ENCODE peak calls at places on chromosomes 12 and 14, in ten cellular contexts. G is fibroblast of lung; V is CD8-positive, alpha-beta T cell; K is K562; I is heart right ventricle; Y is CD8-positive, alpha-beta memory T cell; U is tibial artery; L is esophagus squamous epithelium; M is spleen; C is endodermal cell. F is an unnamed sample. For H3K9me3 and H3K4me1, the result is how much of the 10 kb centered on the place peaks cover.

GRCh38 chr12:102423447-102423846 is 56.9 kb downstream of the IGF1 start:
- DNase-seq in G (peak), V (no peak), K (no peak), I (no peak), Y (no peak), U (no peak), L (no peak), M (no peak), C (no peak), F (no peak)

GRCh38 chr14:60965402-60965801 is 15.5 kb downstream of the TRMT5 start:
- DNase-seq in G (peak), V (no peak), K (no peak), I (no peak), Y (no peak), U (no peak), L (no peak), M (no peak), C (no peak), F (no peak)

GRCh38 chr12:88578821-88579518 is 1.3 kb downstream of the KITLG start:
- DNase-seq in G (no peak), V (no peak), K (peak), I (no peak), Y (no peak), U (no peak), L (no peak), M (no peak), C (peak), F (no peak)

GRCh38 chr12:56271031-56271430 is 4.3 kb downstream of the COQ10A start:
- DNase-seq in G (peak), V (no peak), K (peak), I (peak), Y (no peak), U (no peak), L (no peak), M (no peak), C (peak), F (no peak)

GRCh38 chr12:131335456-131335855 is 375.4 kb upstream of the SFSWAP start:
- DNase-seq in G (no peak), V (no peak), K (no peak), I (no peak), Y (no peak), U (no peak), L (no peak), M (no peak), C (no peak), F (no peak)

GRCh38 chr12:89593873-89594272 is 68.0 kb upstream of the POC1B start:
- DNase-seq in G (no peak), V (no peak), K (no peak), I (no peak), Y (no peak), U (no peak), L (no peak), M (no peak), C (no peak), F (no peak)

GRCh38 chr14:79502101-79502750 is 709.1 kb downstream of the DIO2 start:
- DNase-seq in G (no peak), V (no peak), K (no peak), I (no peak), Y (no peak), U (no peak), L (no peak), M (no peak), C (peak), F (no peak)

GRCh38 chr12:62600038-62600437 is 133.4 kb downstream of the MON2 start:
- DNase-seq in G (no peak), V (no peak), K (peak), I (no peak), Y (no peak), U (no peak), L (no peak), M (no peak), C (no peak), F (no peak)

GRCh38 chr12:58443981-58444371 is 476.3 kb downstream of the LRIG3 start:
- DNase-seq in G (peak), V (no peak), K (no peak), I (peak), Y (no peak), U (no peak), L (no peak), M (no peak), C (no peak), F (no peak)

GRCh38 chr12:47602949-47603558 is 102.8 kb downstream of the RPAP3 start:
- DNase-seq in G (no peak), V (no peak), K (peak), I (no peak), Y (no peak), U (no peak), L (no peak), M (no peak), C (peak), F (no peak)

GRCh38 chr12:6072302-6072752 is 52.1 kb downstream of the VWF start:
- DNase-seq in G (peak), V (no peak), K (no peak), I (peak), Y (no peak), U (no peak), L (no peak), M (no peak), C (no peak), F (no peak)

GRCh38 chr12:117155278-117156060 is 34.8 kb downstream of the FBXO21 start:
- DNase-seq in G (peak), V (peak), K (peak), I (peak), Y (peak), U (no peak), L (no peak), M (peak), C (peak), F (peak)

GRCh38 chr12:24230061-24230460 is 280.6 kb upstream of the SOX5 start:
- DNase-seq in G (no peak), V (no peak), K (no peak), I (no peak), Y (no peak), U (no peak), L (no peak), M (no peak), C (peak), F (no peak)

GRCh38 chr12:132602578-132603239 is 7.7 kb downstream of the LRCOL1 start:
- DNase-seq in G (no peak), V (no peak), K (no peak), I (peak), Y (no peak), U (no peak), L (no peak), M (no peak), C (peak), F (no peak)

GRCh38 chr14:72619881-72620280 is 274.0 kb downstream of the DPF3 start:
- DNase-seq in G (no peak), V (no peak), K (no peak), I (no peak), Y (no peak), U (no peak), L (no peak), M (no peak), C (peak), F (no peak)

GRCh38 chr12:58363971-58364370 is 422.6 kb downstream of the ATP23 start:
- DNase-seq in G (no peak), V (no peak), K (no peak), I (no peak), Y (no peak), U (no peak), L (no peak), M (no peak), C (no peak), F (no peak)

GRCh38 chr12:122395319-122395718 is 27.1 kb downstream of the CLIP1 start:
- DNase-seq in G (peak), V (no peak), K (peak), I (no peak), Y (no peak), U (peak), L (no peak), M (no peak), C (no peak), F (no peak)

GRCh38 chr12:12899530-12900380 is 8.4 kb downstream of the GPRC5A start:
- DNase-seq in G (peak), V (no peak), K (no peak), I (no peak), Y (no peak), U (peak), L (no peak), M (no peak), C (no peak), F (no peak)

GRCh38 chr14:90857866-90858265 is 41.6 kb upstream of the TTC7B start:
- DNase-seq in G (no peak), V (no peak), K (no peak), I (no peak), Y (no peak), U (no peak), L (no peak), M (no peak), C (no peak), F (no peak)

GRCh38 chr12:127083028-127083949 is 1183.7 kb upstream of the TMEM132C start:
- DNase-seq in G (peak), V (no peak), K (peak), I (peak), Y (no peak), U (no peak), L (no peak), M (no peak), C (no peak), F (peak)

GRCh38 chr12:96196781-96197180 is 2.6 kb downstream of the ELK3 start:
- DNase-seq in G (peak), V (no peak), K (no peak), I (no peak), Y (no peak), U (no peak), L (no peak), M (no peak), C (no peak), F (no peak)

GRCh38 chr12:32448581-32448980 is 49.2 kb downstream of the FGD4 start:
- DNase-seq in G (peak), V (no peak), K (peak), I (no peak), Y (no peak), U (no peak), L (no peak), M (no peak), C (peak), F (no peak)

GRCh38 chr12:120925740-120926563 is 21.8 kb upstream of the SPPL3 start:
- DNase-seq in G (no peak), V (no peak), K (no peak), I (no peak), Y (no peak), U (no peak), L (no peak), M (no peak), C (peak), F (no peak)

GRCh38 chr14:102125546-102125945 is 14.2 kb upstream of the WDR20 start:
- DNase-seq in G (no peak), V (no peak), K (no peak), I (no peak), Y (no peak), U (no peak), L (no peak), M (no peak), C (no peak), F (no peak)

GRCh38 chr12:68175566-68176033 is 16.1 kb upstream of the IFNG start:
- DNase-seq in G (no peak), V (peak), K (no peak), I (no peak), Y (peak), U (no peak), L (no peak), M (no peak), C (peak), F (peak)

GRCh38 chr14:51211149-51211548 is 28.9 kb upstream of the TMX1 start:
- DNase-seq in G (peak), V (no peak), K (no peak), I (no peak), Y (no peak), U (no peak), L (no peak), M (no peak), C (no peak), F (no peak)

GRCh38 chr14:68824517-68825347 is 31.9 kb upstream of the ZFP36L1 start:
- DNase-seq in G (peak), V (no peak), K (peak), I (peak), Y (peak), U (peak), L (no peak), M (peak), C (peak), F (no peak)

GRCh38 chr14:26017270-26017669 is 580.6 kb downstream of the NOVA1 start:
- DNase-seq in G (no peak), V (no peak), K (no peak), I (no peak), Y (no peak), U (no peak), L (no peak), M (no peak), C (no peak), F (no peak)

GRCh38 chr12:108642269-108642870 is 8.7 kb upstream of the SELPLG start:
- DNase-seq in G (no peak), V (no peak), K (no peak), I (no peak), Y (no peak), U (no peak), L (no peak), M (peak), C (peak), F (no peak)

GRCh38 chr14:75234173-75234855 is 44.3 kb upstream of the FOS start:
- DNase-seq in G (peak), V (no peak), K (peak), I (peak), Y (no peak), U (peak), L (no peak), M (no peak), C (no peak), F (no peak)

GRCh38 chr14:90275820-90276219 is 19.5 kb downstream of the PSMC1 start:
- DNase-seq in G (peak), V (no peak), K (no peak), I (no peak), Y (no peak), U (no peak), L (no peak), M (no peak), C (no peak), F (no peak)

GRCh38 chr12:52832960-52833905 is 878 bp downstream of the KRT79 start:
- DNase-seq in G (peak), V (no peak), K (no peak), I (no peak), Y (no peak), U (no peak), L (no peak), M (peak), C (no peak), F (no peak)

GRCh38 chr12:20807192-20808080 is 3.1 kb upstream of the SLCO1B3 start:
- DNase-seq in G (no peak), V (no peak), K (no peak), I (no peak), Y (no peak), U (no peak), L (no peak), M (no peak), C (no peak), F (no peak)

GRCh38 chr12:5003025-5003666 is 40.5 kb upstream of the KCNA5 start:
- DNase-seq in G (peak), V (peak), K (peak), I (peak), Y (peak), U (peak), L (no peak), M (peak), C (peak), F (no peak)

GRCh38 chr14:105537580-105538474 is 11.4 kb downstream of the TMEM121 start:
- DNase-seq in G (no peak), V (peak), K (peak), I (peak), Y (peak), U (peak), L (no peak), M (peak), C (peak), F (peak)

GRCh38 chr12:98754095-98754494 is 109.0 kb downstream of the APAF1 start:
- DNase-seq in G (peak), V (no peak), K (peak), I (no peak), Y (no peak), U (no peak), L (no peak), M (no peak), C (no peak), F (no peak)

GRCh38 chr12:77113971-77114370 is 48.6 kb upstream of the E2F7 start:
- DNase-seq in G (peak), V (no peak), K (peak), I (no peak), Y (no peak), U (no peak), L (no peak), M (no peak), C (no peak), F (no peak)

GRCh38 chr12:121893901-121894540 is 5.4 kb downstream of the PSMD9 start:
- DNase-seq in G (peak), V (no peak), K (peak), I (no peak), Y (no peak), U (no peak), L (no peak), M (no peak), C (peak), F (no peak)

GRCh38 chr14:63663428-63664142 is 21.9 kb upstream of the WDR89 start:
- DNase-seq in G (peak), V (no peak), K (no peak), I (no peak), Y (no peak), U (no peak), L (no peak), M (no peak), C (no peak), F (no peak)

GRCh38 chr14:50835280-50835679 is 4.3 kb upstream of the NIN start:
- DNase-seq in G (peak), V (no peak), K (no peak), I (no peak), Y (no peak), U (no peak), L (no peak), M (no peak), C (no peak), F (peak)

GRCh38 chr12:97306121-97306520 is 156.5 kb upstream of the RMST start:
- DNase-seq in G (no peak), V (no peak), K (no peak), I (no peak), Y (no peak), U (no peak), L (no peak), M (no peak), C (peak), F (no peak)

GRCh38 chr12:97300921-97301320 is 161.7 kb upstream of the RMST start:
- DNase-seq in G (peak), V (no peak), K (no peak), I (no peak), Y (no peak), U (no peak), L (no peak), M (no peak), C (peak), F (no peak)

GRCh38 chr12:97299867-97300266 is 162.7 kb upstream of the RMST start:
- DNase-seq in G (no peak), V (no peak), K (no peak), I (no peak), Y (no peak), U (no peak), L (no peak), M (no peak), C (no peak), F (no peak)

GRCh38 chr12:97301576-97301975 is 161.0 kb upstream of the RMST start:
- DNase-seq in G (no peak), V (no peak), K (no peak), I (no peak), Y (no peak), U (no peak), L (no peak), M (no peak), C (no peak), F (no peak)

DNA sequence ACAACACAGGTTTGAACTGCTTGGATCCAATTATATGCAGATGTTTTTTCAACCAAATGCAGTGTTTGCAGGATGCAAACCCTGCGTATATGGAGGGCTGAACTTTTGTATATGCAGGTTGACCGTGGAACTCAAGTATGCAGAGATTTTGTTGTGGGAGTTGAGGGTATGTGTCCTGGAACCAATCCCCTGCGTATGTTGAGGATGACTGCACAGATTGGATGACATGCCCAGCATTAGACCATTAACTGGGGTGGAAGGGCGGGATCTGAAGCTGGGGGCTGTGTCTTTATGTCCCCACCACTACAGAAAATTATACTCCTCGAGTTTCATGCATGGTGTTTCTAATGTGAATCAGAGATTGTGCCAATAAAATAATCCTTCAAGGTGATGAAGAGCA is 162.2 kb upstream of the RMST start:
- DNase-seq in G (no peak), V (no peak), K (no peak), I (no peak), Y (no peak), U (no peak), L (no peak), M (no peak), C (no peak), F (no peak)
- H3K9me3 ChIP-seq in G (under half), V (under half), K (under half), I (under half), Y (under half), U (under half), L (under half), M (under half), C (under half), F (under half)

GRCh38 chr12:69341328-69341727 is 6.9 kb upstream of the LYZ start:
- DNase-seq in G (peak), V (no peak), K (no peak), I (no peak), Y (no peak), U (no peak), L (no peak), M (no peak), C (no peak), F (no peak)
- H3K4me1 ChIP-seq in G (under half), V (under half), K (under half), I (under half), Y (under half), U (under half), L (under half), M (half or more), C (under half), F (under half)

GRCh38 chr14:100586153-100586519 is 1.1 kb downstream of the BEGAIN start:
- DNase-seq in G (no peak), V (no peak), K (no peak), I (no peak), Y (no peak), U (peak), L (no peak), M (peak), C (no peak), F (no peak)

GRCh38 chr14:100586520-100587247 is 533 bp downstream of the BEGAIN start:
- DNase-seq in G (peak), V (no peak), K (peak), I (no peak), Y (no peak), U (peak), L (no peak), M (peak), C (peak), F (no peak)

GRCh38 chr14:100584056-100585031 is 2.9 kb downstream of the BEGAIN start:
- DNase-seq in G (no peak), V (no peak), K (peak), I (no peak), Y (no peak), U (peak), L (no peak), M (peak), C (peak), F (no peak)

GRCh38 chr14:100587248-100587762 is at the start of gene BEGAIN:
- DNase-seq in G (no peak), V (no peak), K (no peak), I (no peak), Y (no peak), U (no peak), L (no peak), M (peak), C (peak), F (no peak)

DNA sequence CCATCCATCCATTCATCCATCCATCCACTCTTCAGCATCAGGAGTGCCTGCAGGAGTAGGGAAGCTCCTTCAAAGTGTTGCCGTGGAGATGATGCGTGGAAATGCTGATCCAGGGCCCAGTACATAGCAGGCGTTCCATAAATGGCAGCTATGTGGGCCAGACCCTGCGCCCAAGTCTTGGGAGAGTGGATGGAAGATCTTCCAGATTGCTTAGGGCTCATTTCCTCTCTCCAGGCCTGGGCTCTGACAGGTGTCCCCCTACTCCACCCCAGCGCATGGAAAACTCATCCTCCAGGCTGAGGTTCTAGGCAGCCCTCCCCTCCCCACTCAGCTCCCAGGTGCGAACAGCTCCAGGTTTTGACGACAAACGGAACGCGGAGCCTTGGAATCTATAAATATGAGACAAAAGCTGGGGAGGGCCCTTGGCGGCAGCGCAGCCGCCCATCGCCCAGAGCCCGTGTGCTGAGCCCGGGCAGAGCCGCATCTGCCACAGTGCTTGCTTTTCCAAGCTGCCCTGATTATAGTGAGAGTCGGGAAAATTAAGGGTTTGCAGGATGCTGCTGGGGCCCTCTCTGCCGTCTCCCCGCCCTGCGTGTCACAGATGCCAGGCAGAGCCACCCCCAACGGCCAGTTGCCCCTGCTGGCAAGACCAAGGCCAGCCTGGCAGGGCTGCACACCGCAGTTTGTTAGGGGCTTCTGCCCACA is 1.6 kb downstream of the BEGAIN start:
- DNase-seq in G (no peak), V (no peak), K (no peak), I (no peak), Y (no peak), U (peak), L (no peak), M (peak), C (peak), F (no peak)
- H3K4me3 ChIP-seq in G (no peak), V (no peak), K (no peak), I (no peak), Y (no peak), U (no peak), L (no peak), M (no peak), C (no peak), F (no peak)

GRCh38 chr14:84859116-84859515 is 670.8 kb upstream of the FLRT2 start:
- DNase-seq in G (peak), V (no peak), K (no peak), I (no peak), Y (no peak), U (no peak), L (no peak), M (no peak), C (no peak), F (no peak)
- H3K9me3 ChIP-seq in G (under half), V (under half), K (under half), I (under half), Y (under half), U (under half), L (under half), M (under half), C (under half), F (under half)